ENCODE peak calls at places on chromosomes 4 and X, in six cellular contexts. One of them, this sample, is unnamed.

GRCh38 chrX:155951237-155951789 is 46.2 kb upstream of the IL9R start:
- DNase-seq in thyroid gland: no peak
- DNase-seq in GM23248: no peak
- DNase-seq in GM12864: no peak
- DNase-seq in choroid plexus epithelial cell: no peak
- DNase-seq in cardiac muscle cell: no peak
- DNase-seq in this sample: no peak

GRCh38 chr4:6961496-6962210 is 52.0 kb downstream of the TBC1D14 start:
- DNase-seq in cardiac muscle cell: no peak
- DNase-seq in GM12864: no peak
- DNase-seq in thyroid gland: no peak
- DNase-seq in GM23248: no peak
- DNase-seq in choroid plexus epithelial cell: no peak
- DNase-seq in this sample: no peak

GRCh38 chrX:86935988-86936387 is 581.6 kb upstream of the KLHL4 start:
- DNase-seq in thyroid gland: no peak
- DNase-seq in cardiac muscle cell: no peak
- DNase-seq in GM12864: no peak
- DNase-seq in GM23248: no peak
- DNase-seq in choroid plexus epithelial cell: no peak
- DNase-seq in this sample: no peak

GRCh38 chr4:174808119-174808518 is 20.9 kb downstream of the GLRA3 start:
- DNase-seq in cardiac muscle cell: no peak
- DNase-seq in thyroid gland: no peak
- DNase-seq in GM12864: no peak
- DNase-seq in GM23248: no peak
- DNase-seq in choroid plexus epithelial cell: no peak
- DNase-seq in this sample: no peak

GRCh38 chrX:50691820-50692219 is 122.2 kb downstream of the SHROOM4 start:
- DNase-seq in GM12864: no peak
- DNase-seq in GM23248: peak; percentile 61
- DNase-seq in thyroid gland: no peak
- DNase-seq in cardiac muscle cell: peak; percentile 60
- DNase-seq in choroid plexus epithelial cell: peak; percentile 63
- DNase-seq in this sample: peak; percentile 6

GRCh38 chr4:16717266-16717970 is 181.0 kb downstream of the LDB2 start:
- DNase-seq in GM12864: no peak
- DNase-seq in GM23248: peak; percentile 64
- DNase-seq in cardiac muscle cell: peak; percentile 18
- DNase-seq in choroid plexus epithelial cell: peak; percentile 48
- DNase-seq in thyroid gland: no peak
- DNase-seq in this sample: no peak

GRCh38 chr4:159280442-159281172 is 177.7 kb downstream of the RAPGEF2 start:
- DNase-seq in cardiac muscle cell: no peak
- DNase-seq in GM12864: no peak
- DNase-seq in GM23248: no peak
- DNase-seq in choroid plexus epithelial cell: no peak
- DNase-seq in thyroid gland: no peak
- DNase-seq in this sample: no peak

GRCh38 chrX:151896734-151897474 is 15.8 kb upstream of the MAGEA4 start:
- DNase-seq in GM12864: no peak
- DNase-seq in cardiac muscle cell: peak; percentile 60
- DNase-seq in thyroid gland: no peak
- DNase-seq in choroid plexus epithelial cell: peak; percentile 56
- DNase-seq in GM23248: peak; percentile 72
- DNase-seq in this sample: no peak

GRCh38 chr4:172096771-172097170 is 283.6 kb downstream of the GALNTL6 start:
- DNase-seq in GM23248: no peak
- DNase-seq in choroid plexus epithelial cell: peak; percentile 11
- DNase-seq in GM12864: no peak
- DNase-seq in cardiac muscle cell: peak; percentile 3
- DNase-seq in thyroid gland: no peak
- DNase-seq in this sample: no peak

GRCh38 chr4:13980317-13980716 is 352.8 kb upstream of the BOD1L1 start:
- DNase-seq in GM12864: no peak
- DNase-seq in cardiac muscle cell: peak; percentile 80
- DNase-seq in choroid plexus epithelial cell: peak; percentile 95
- DNase-seq in thyroid gland: no peak
- DNase-seq in GM23248: peak; percentile 94
- DNase-seq in this sample: no peak

GRCh38 chr4:95080969-95081368 is 323.2 kb downstream of the BMPR1B start:
- DNase-seq in thyroid gland: no peak
- DNase-seq in choroid plexus epithelial cell: no peak
- DNase-seq in GM12864: no peak
- DNase-seq in cardiac muscle cell: no peak
- DNase-seq in GM23248: no peak
- DNase-seq in this sample: no peak

GRCh38 chr4:118353452-118353851 is 649 bp upstream of the PRSS12 start:
- DNase-seq in choroid plexus epithelial cell: no peak
- DNase-seq in GM12864: no peak
- DNase-seq in thyroid gland: no peak
- DNase-seq in GM23248: peak; percentile 24
- DNase-seq in cardiac muscle cell: no peak
- DNase-seq in this sample: no peak

GRCh38 chr4:108291137-108291536 is 122.4 kb upstream of the LEF1 start:
- DNase-seq in cardiac muscle cell: no peak
- DNase-seq in choroid plexus epithelial cell: no peak
- DNase-seq in GM23248: no peak
- DNase-seq in thyroid gland: no peak
- DNase-seq in GM12864: no peak
- DNase-seq in this sample: no peak

GRCh38 chr4:108287834-108288413 is 119.2 kb upstream of the LEF1 start:
- DNase-seq in choroid plexus epithelial cell: no peak
- DNase-seq in GM23248: no peak
- DNase-seq in GM12864: no peak
- DNase-seq in cardiac muscle cell: no peak
- DNase-seq in thyroid gland: no peak
- DNase-seq in this sample: no peak

GRCh38 chr4:108292229-108292628 is 123.5 kb upstream of the LEF1 start:
- DNase-seq in choroid plexus epithelial cell: no peak
- DNase-seq in thyroid gland: no peak
- DNase-seq in GM23248: no peak
- DNase-seq in GM12864: no peak
- DNase-seq in cardiac muscle cell: no peak
- DNase-seq in this sample: no peak
- H3K4me3 ChIP-seq in choroid plexus epithelial cell: no peak overlapping the region
- H3K4me3 ChIP-seq in thyroid gland: no peak overlapping the region
- H3K4me3 ChIP-seq in GM23248: no peak overlapping the region
- H3K4me3 ChIP-seq in GM12864: no peak overlapping the region
- H3K4me3 ChIP-seq in cardiac muscle cell: no peak overlapping the region
- H3K4me3 ChIP-seq in this sample: no peak overlapping the region

GRCh38 chr4:169376421-169376820 is 105.7 kb upstream of the SH3RF1 start:
- DNase-seq in choroid plexus epithelial cell: no peak
- DNase-seq in GM23248: no peak
- DNase-seq in thyroid gland: no peak
- DNase-seq in cardiac muscle cell: no peak
- DNase-seq in GM12864: no peak
- DNase-seq in this sample: no peak
- H3K4me3 ChIP-seq in choroid plexus epithelial cell: no peak overlapping the region
- H3K4me3 ChIP-seq in GM23248: no peak overlapping the region
- H3K4me3 ChIP-seq in thyroid gland: no peak overlapping the region
- H3K4me3 ChIP-seq in cardiac muscle cell: no peak overlapping the region
- H3K4me3 ChIP-seq in GM12864: no peak overlapping the region
- H3K4me3 ChIP-seq in this sample: no peak overlapping the region

GRCh38 chr4:306551-306961 is 1.3 kb upstream of the ZNF732 start:
- DNase-seq in GM23248: no peak
- DNase-seq in choroid plexus epithelial cell: no peak
- DNase-seq in thyroid gland: no peak
- DNase-seq in GM12864: peak; percentile 38
- DNase-seq in cardiac muscle cell: no peak
- DNase-seq in this sample: peak; percentile 70

GRCh38 chr4:302381-302780 is 2.9 kb downstream of the ZNF732 start:
- DNase-seq in choroid plexus epithelial cell: no peak
- DNase-seq in GM12864: no peak
- DNase-seq in cardiac muscle cell: no peak
- DNase-seq in thyroid gland: no peak
- DNase-seq in GM23248: no peak
- DNase-seq in this sample: no peak

GRCh38 chr4:304987-305680 is at the start of gene ZNF732:
- DNase-seq in cardiac muscle cell: peak; percentile 87
- DNase-seq in GM12864: no peak
- DNase-seq in GM23248: peak; percentile 84
- DNase-seq in choroid plexus epithelial cell: peak; percentile 94
- DNase-seq in thyroid gland: peak; percentile 71
- DNase-seq in this sample: no peak
- H3K4me3 ChIP-seq in cardiac muscle cell: peak within 1 kb of the TSS; percentile 42
- H3K4me3 ChIP-seq in GM12864: no peak within 1 kb of the TSS
- H3K4me3 ChIP-seq in GM23248: peak within 1 kb of the TSS; percentile 75
- H3K4me3 ChIP-seq in choroid plexus epithelial cell: peak within 1 kb of the TSS; percentile 74
- H3K4me3 ChIP-seq in thyroid gland: peak within 1 kb of the TSS; percentile 39
- H3K4me3 ChIP-seq in this sample: no peak within 1 kb of the TSS

GRCh38 chr4:76694056-76694455 is 203.9 kb downstream of the SOWAHB start:
- DNase-seq in GM12864: no peak
- DNase-seq in thyroid gland: no peak
- DNase-seq in cardiac muscle cell: no peak
- DNase-seq in choroid plexus epithelial cell: no peak
- DNase-seq in GM23248: no peak
- DNase-seq in this sample: no peak

GRCh38 chr4:76696109-76696508 is 201.8 kb downstream of the SOWAHB start:
- DNase-seq in thyroid gland: peak; percentile 15
- DNase-seq in GM12864: no peak
- DNase-seq in GM23248: peak; percentile 57
- DNase-seq in cardiac muscle cell: no peak
- DNase-seq in choroid plexus epithelial cell: peak; percentile 26
- DNase-seq in this sample: no peak

GRCh38 chr4:76699911-76700310 is 198.0 kb downstream of the SOWAHB start:
- DNase-seq in thyroid gland: no peak
- DNase-seq in GM23248: no peak
- DNase-seq in GM12864: no peak
- DNase-seq in cardiac muscle cell: peak; percentile 52
- DNase-seq in choroid plexus epithelial cell: peak; percentile 35
- DNase-seq in this sample: no peak

GRCh38 chr4:76697129-76697803 is 200.7 kb downstream of the SOWAHB start:
- DNase-seq in choroid plexus epithelial cell: no peak
- DNase-seq in GM12864: peak; percentile 77
- DNase-seq in cardiac muscle cell: no peak
- DNase-seq in GM23248: no peak
- DNase-seq in thyroid gland: no peak
- DNase-seq in this sample: no peak

DNA sequence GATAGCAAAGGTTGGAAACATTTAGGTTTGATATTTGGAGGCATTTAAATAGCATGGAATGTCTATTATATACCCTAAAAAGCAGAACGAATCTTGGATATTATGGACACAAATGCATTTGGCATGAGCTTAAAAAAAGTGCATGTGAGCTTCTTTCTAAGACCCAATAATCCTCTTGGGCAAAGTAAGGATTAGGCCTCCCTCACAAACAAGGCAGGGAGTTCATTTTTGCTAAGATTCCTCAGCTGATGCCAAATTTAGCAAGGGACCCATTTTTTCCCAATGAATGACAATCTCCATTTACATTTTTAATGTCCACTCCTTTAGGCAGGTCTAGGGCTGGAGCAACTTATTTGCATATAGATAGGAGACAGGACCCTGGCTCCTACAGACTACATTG is 199.8 kb downstream of the SOWAHB start:
- DNase-seq in cardiac muscle cell: no peak
- DNase-seq in choroid plexus epithelial cell: no peak
- DNase-seq in GM23248: no peak
- DNase-seq in thyroid gland: no peak
- DNase-seq in GM12864: no peak
- DNase-seq in this sample: no peak
- H3K4me3 ChIP-seq in cardiac muscle cell: no peak overlapping the region
- H3K4me3 ChIP-seq in choroid plexus epithelial cell: no peak overlapping the region
- H3K4me3 ChIP-seq in GM23248: no peak overlapping the region
- H3K4me3 ChIP-seq in thyroid gland: no peak overlapping the region
- H3K4me3 ChIP-seq in GM12864: no peak overlapping the region
- H3K4me3 ChIP-seq in this sample: no peak overlapping the region

DNA sequence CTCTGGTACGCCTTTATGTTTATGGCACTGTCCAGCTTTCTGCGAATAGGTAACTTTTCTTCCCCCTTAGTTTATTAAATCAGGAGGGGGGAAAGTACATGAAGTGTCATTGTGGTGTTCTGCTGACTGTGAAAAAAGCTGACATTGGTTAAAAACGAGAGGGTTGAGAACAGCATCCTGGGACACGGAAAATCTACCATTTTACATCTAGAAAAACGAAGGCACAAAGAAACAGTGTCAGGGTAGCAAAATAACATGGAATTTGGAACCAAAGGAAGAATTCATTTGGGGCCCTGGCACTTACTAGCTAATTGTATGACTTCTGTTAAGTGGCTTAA is 1.2 kb upstream of the AMOT start:
- DNase-seq in cardiac muscle cell: no peak
- DNase-seq in GM12864: no peak
- DNase-seq in thyroid gland: no peak
- DNase-seq in GM23248: no peak
- DNase-seq in choroid plexus epithelial cell: no peak
- DNase-seq in this sample: no peak
- H3K4me3 ChIP-seq in cardiac muscle cell: peak overlapping the region; percentile 93
- H3K4me3 ChIP-seq in GM12864: no peak overlapping the region
- H3K4me3 ChIP-seq in thyroid gland: no peak overlapping the region
- H3K4me3 ChIP-seq in GM23248: peak overlapping the region; percentile 79
- H3K4me3 ChIP-seq in choroid plexus epithelial cell: peak overlapping the region; percentile 17
- H3K4me3 ChIP-seq in this sample: no peak overlapping the region

This sample was measured in GM06990.